ENCODE peak calls at places on chromosome 14, in five cellular contexts. H is fibroblast of lung; A is CD8-positive, alpha-beta T cell; P is cardiac muscle cell; T is AG04450. D is an unnamed sample.

GRCh38 chr14:61474671-61475070 is 153.3 kb downstream of the PRKCH start:
- DNase-seq in A (peak; percentile 32), T (no peak), P (no peak), H (no peak), D (no peak)

GRCh38 chr14:99522457-99522891 is 41.3 kb downstream of the CCNK start:
- DNase-seq in A (no peak), H (peak; percentile 77), P (no peak), T (peak; percentile 46), D (peak; percentile 56)

GRCh38 chr14:61343991-61344405 is 22.6 kb downstream of the PRKCH start:
- DNase-seq in P (no peak), A (no peak), T (no peak), H (no peak), D (no peak)

GRCh38 chr14:53365516-53366130 is 212.5 kb upstream of the DDHD1 start:
- DNase-seq in P (no peak), H (peak; percentile 60), T (no peak), A (no peak), D (no peak)

GRCh38 chr14:26412421-26412820 is 185.4 kb downstream of the NOVA1 start:
- DNase-seq in H (no peak), P (no peak), A (no peak), T (no peak), D (no peak)

GRCh38 chr14:92696356-92696755 is 52.1 kb downstream of the LGMN start:
- DNase-seq in P (no peak), A (no peak), T (no peak), H (no peak), D (no peak)

GRCh38 chr14:55446127-55446736 is 5.8 kb upstream of the TBPL2 start:
- DNase-seq in T (peak; percentile 42), A (peak; percentile 62), P (peak; percentile 93), H (peak; percentile 74), D (no peak)

GRCh38 chr14:99040711-99041110 is 231.3 kb downstream of the BCL11B start:
- DNase-seq in H (no peak), A (no peak), P (no peak), T (no peak), D (no peak)

GRCh38 chr14:63710497-63710896 is 17.4 kb downstream of the SGPP1 start:
- DNase-seq in H (no peak), T (no peak), A (no peak), P (no peak), D (no peak)

GRCh38 chr14:71267691-71268090 is 360.4 kb downstream of the PCNX1 start:
- DNase-seq in A (no peak), P (no peak), H (no peak), T (no peak), D (no peak)

GRCh38 chr14:75310295-75311059 is 31.8 kb downstream of the FOS start:
- DNase-seq in P (no peak), T (peak; percentile 63), A (no peak), H (peak; percentile 82), D (peak; percentile 96)

GRCh38 chr14:82354126-82354525 is 820.5 kb upstream of the SEL1L start:
- DNase-seq in T (no peak), H (no peak), P (no peak), A (no peak), D (no peak)

GRCh38 chr14:24078146-24078545 is 6.8 kb downstream of the CPNE6 start:
- DNase-seq in A (no peak), H (no peak), T (no peak), P (no peak), D (no peak)

GRCh38 chr14:93977790-93978581 is 1.6 kb upstream of the ASB2 start:
- DNase-seq in T (no peak), H (peak; percentile 80), P (no peak), A (peak; percentile 81), D (no peak)

GRCh38 chr14:39315859-39316444 is 82.2 kb downstream of the MIA2 start:
- DNase-seq in P (no peak), A (no peak), H (no peak), T (no peak), D (no peak)

GRCh38 chr14:68960123-68960522 is 19.0 kb downstream of the ACTN1 start:
- DNase-seq in T (no peak), P (no peak), A (no peak), H (no peak), D (no peak)

GRCh38 chr14:91985008-91985407 is 37.5 kb upstream of the FBLN5 start:
- DNase-seq in A (no peak), H (peak; percentile 81), P (no peak), T (peak; percentile 24), D (no peak)

GRCh38 chr14:44846232-44846824 is 115.4 kb downstream of the KLHL28 start:
- DNase-seq in H (peak; percentile 21), P (peak; percentile 64), A (no peak), T (peak; percentile 24), D (no peak)

DNA sequence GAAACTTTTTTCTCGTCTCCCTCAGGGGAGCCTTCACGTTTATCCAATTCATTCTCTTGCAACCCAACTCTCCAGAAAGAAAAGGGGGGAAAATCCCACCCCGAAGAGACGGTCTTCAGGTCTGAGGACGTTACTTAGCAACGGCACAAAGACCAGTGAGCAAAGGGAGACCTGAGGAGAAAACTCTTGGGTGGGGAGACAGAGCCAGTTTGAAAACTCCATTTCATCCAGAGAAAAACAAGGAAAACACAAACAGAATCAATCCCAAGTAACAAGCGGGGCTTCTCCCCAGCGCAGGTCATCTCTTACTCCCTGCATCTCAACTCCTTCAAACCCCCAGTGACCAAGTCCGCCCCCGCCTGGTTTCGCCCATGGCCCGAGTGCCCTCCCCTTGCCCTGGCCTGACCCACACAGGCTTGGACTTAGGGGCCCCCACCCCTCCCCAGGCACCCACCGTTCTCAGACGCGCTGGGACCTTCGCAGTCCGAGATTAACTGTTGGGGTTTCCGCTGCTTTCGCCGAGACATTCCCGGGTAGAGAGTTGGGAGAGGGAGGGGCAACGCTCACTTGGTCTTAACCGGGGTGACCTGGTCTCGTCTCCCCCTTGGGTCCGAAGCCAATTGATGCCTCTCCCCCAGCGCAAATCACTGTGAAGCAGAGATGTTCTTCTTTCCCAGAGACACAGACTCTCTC is 10.4 kb upstream of the SALL2 start:
- DNase-seq in H (no peak), P (peak; percentile 36), T (no peak), A (no peak), D (no peak)
- H3K27me3 ChIP-seq in H (peaks cover 37% of the 10 kb centered on the region), P (no peaks in the 10 kb centered on the region), T (peaks cover 55% of the 10 kb centered on the region), A (peaks cover 9% of the 10 kb centered on the region), D (no peaks in the 10 kb centered on the region)

DNA sequence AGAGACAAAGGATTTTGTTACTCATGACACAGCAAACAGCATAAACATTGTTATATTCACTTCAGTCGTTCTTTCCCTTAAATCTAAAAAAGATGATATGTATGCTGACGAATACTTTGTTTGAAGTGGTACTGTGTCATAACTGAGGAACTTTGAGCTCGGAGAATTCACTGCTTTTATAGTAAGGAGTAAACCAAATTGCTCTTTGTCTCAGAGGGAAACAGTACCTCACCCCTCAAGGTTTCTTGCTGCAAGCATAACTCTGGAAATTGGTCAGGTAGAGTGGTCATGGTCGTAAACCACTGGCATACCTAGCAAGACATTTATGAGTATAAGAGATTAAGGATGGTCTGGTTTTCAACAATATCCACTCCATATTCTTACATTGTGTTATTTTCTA is 160.2 kb upstream of the OR4E1 start:
- DNase-seq in A (no peak), T (no peak), H (no peak), P (no peak), D (no peak)
- H3K27me3 ChIP-seq in A (no peaks in the 10 kb centered on the region), T (no peaks in the 10 kb centered on the region), H (no peaks in the 10 kb centered on the region), P (no peaks in the 10 kb centered on the region), D (no peaks in the 10 kb centered on the region)

GRCh38 chr14:100644784-100645183 is 57.6 kb upstream of the BEGAIN start:
- DNase-seq in P (no peak), H (no peak), T (no peak), A (no peak), D (no peak)
- H3K27me3 ChIP-seq in P (no peaks in the 10 kb centered on the region), H (peaks cover 4% of the 10 kb centered on the region), T (peaks cover 24% of the 10 kb centered on the region), A (no peaks in the 10 kb centered on the region), D (no peaks in the 10 kb centered on the region)

DNA sequence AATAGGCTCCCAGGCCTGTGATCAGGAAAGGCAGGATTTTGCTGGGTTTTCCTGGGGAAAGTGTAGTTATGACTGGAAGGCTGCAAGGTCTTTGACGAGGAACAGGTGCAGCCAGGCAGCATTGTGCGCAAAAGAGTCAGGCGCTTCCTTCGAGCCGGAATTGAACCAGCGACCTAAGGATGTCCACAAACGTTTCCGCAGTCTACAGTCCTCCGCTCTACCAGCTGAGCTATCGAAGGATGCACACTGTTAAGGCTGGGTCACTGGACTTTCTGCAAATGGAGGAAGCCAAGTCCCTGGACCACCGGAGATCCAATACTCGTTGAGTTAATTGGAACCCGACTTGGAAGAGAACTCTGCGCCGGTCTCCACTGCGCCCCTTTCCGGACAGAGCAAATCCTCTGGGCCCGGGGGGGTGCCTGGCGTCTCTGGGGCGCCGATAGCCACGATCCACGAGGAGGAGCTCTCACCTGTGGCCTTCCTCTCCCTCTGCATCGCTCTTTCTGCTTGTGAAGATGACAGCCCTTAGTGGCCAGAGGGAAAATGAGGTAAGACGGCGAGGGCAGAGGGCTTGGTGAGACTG is 18.4 kb upstream of the OR6S1 start:
- DNase-seq in T (no peak), P (no peak), A (no peak), H (no peak), D (no peak)
- H3K27me3 ChIP-seq in T (peaks cover 16% of the 10 kb centered on the region), P (peaks cover 93% of the 10 kb centered on the region), A (peaks cover 3% of the 10 kb centered on the region), H (peaks cover 2% of the 10 kb centered on the region), D (peaks cover 2% of the 10 kb centered on the region)

GRCh38 chr14:90060965-90061848 is 587 bp upstream of the KCNK13 start:
- DNase-seq in H (no peak), P (peak; percentile 30), T (no peak), A (no peak), D (peak; percentile 63)
- H3K27me3 ChIP-seq in H (peaks cover 42% of the 10 kb centered on the region), P (peaks cover 84% of the 10 kb centered on the region), T (peaks cover 64% of the 10 kb centered on the region), A (peaks cover 9% of the 10 kb centered on the region), D (no peaks in the 10 kb centered on the region)

DNA sequence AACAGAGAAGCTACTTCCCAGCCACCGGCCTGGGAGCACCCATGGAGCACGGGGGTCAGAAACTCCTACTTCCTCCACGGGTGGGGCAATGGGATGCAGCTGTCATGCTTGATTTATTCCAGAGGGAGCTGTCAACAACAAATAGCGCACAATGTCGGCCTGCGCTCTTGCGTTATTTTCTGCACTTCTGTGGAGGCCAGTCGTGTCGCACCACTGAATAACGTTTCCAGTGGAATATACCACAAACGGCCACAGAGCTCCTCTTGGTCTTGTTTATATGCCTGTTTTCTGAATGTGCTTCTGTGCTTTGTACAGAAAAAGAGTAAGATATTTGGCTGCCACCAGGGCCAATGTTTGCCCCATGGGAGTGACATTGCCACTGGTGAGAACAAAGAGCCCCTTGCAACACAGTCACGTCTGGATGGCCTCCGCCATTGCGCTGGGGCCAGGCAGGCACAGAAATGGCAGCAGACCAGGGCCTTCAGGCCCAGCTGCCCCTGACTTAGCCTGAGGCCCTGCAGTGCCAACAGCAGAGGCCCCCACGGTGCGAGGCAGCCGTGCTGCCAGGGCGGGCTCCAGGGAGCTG is 28.8 kb upstream of the TMEM179 start:
- DNase-seq in H (no peak), A (no peak), P (no peak), T (no peak), D (no peak)
- H3K27me3 ChIP-seq in H (no peaks in the 10 kb centered on the region), A (no peaks in the 10 kb centered on the region), P (no peaks in the 10 kb centered on the region), T (peaks cover 10% of the 10 kb centered on the region), D (no peaks in the 10 kb centered on the region)

GRCh38 chr14:101875041-101875725 is 89.2 kb upstream of the DYNC1H1 start:
- DNase-seq in T (no peak), H (no peak), P (no peak), A (no peak), D (no peak)
- H3K27me3 ChIP-seq in T (no peaks in the 10 kb centered on the region), H (no peaks in the 10 kb centered on the region), P (no peaks in the 10 kb centered on the region), A (no peaks in the 10 kb centered on the region), D (no peaks in the 10 kb centered on the region)

D was measured in right cardiac atrium.